ENCODE peak calls at places on chromosomes 1 and 21, in six cellular contexts. Z is AG04450, Y is spleen, G is Peyer's patch, K is heart right ventricle, R is lower leg skin. W is an unnamed sample.

GRCh38 chr1:107378602-107379265 is 237.9 kb downstream of the NTNG1 start:
- DNase-seq in Z (no peak), G (no peak), K (no peak), Y (no peak), R (no peak), W (no peak)

GRCh38 chr1:47399841-47400144 is 16.3 kb upstream of the FOXE3 start:
- DNase-seq in K (no peak), G (no peak), R (no peak), Y (no peak), Z (no peak), W (no peak)

GRCh38 chr1:89986020-89986419 is 8.9 kb upstream of the ZNF326 start:
- DNase-seq in Y (no peak), R (no peak), K (no peak), Z (no peak), G (no peak), W (no peak)

GRCh38 chr1:66265796-66266195 is 268.2 kb upstream of the SGIP1 start:
- DNase-seq in G (no peak), Z (no peak), R (no peak), Y (no peak), K (no peak), W (no peak)

GRCh38 chr1:14261395-14261794 is 337.1 kb upstream of the KAZN start:
- DNase-seq in Y (no peak), G (no peak), Z (no peak), R (no peak), K (no peak), W (no peak)

GRCh38 chr1:17856496-17857108 is 101.5 kb downstream of the ACTL8 start:
- DNase-seq in R (no peak), Z (no peak), G (no peak), Y (no peak), K (no peak), W (no peak)

GRCh38 chr1:71343686-71344416 is 263.0 kb upstream of the ZRANB2 start:
- DNase-seq in K (no peak), R (no peak), G (no peak), Y (no peak), Z (no peak), W (no peak)

GRCh38 chr1:197197430-197197997 is 51.0 kb upstream of the ASPM start:
- DNase-seq in G (no peak), Z (no peak), R (no peak), Y (no peak), K (no peak), W (no peak)

GRCh38 chr1:32349211-32349708 is 13.0 kb downstream of the FAM229A start:
- DNase-seq in R (no peak), K (peak), Z (peak), G (no peak), Y (peak), W (no peak)

GRCh38 chr1:112335351-112335750 is 60.7 kb upstream of the CTTNBP2NL start:
- DNase-seq in R (no peak), K (no peak), Y (no peak), Z (no peak), G (no peak), W (no peak)

GRCh38 chr1:17607644-17608581 is 68.4 kb downstream of the ARHGEF10L start:
- DNase-seq in Z (no peak), R (no peak), G (no peak), K (no peak), Y (no peak), W (no peak)

GRCh38 chr1:115160728-115161127 is 71.4 kb upstream of the TSPAN2 start:
- DNase-seq in G (no peak), Z (no peak), Y (no peak), K (no peak), R (no peak), W (no peak)

GRCh38 chr1:111366256-111366655 is 61.3 kb downstream of the OVGP1 start:
- DNase-seq in Z (no peak), Y (no peak), G (no peak), K (no peak), R (no peak), W (no peak)

GRCh38 chr1:24805534-24806301 is 60.5 kb downstream of the CLIC4 start:
- DNase-seq in K (peak), Z (peak), G (no peak), Y (no peak), R (peak), W (peak)

GRCh38 chr1:10668241-10668761 is 128.1 kb downstream of the CASZ1 start:
- DNase-seq in G (no peak), Y (no peak), Z (no peak), R (no peak), K (no peak), W (no peak)

GRCh38 chr1:31952825-31953220 is 14.7 kb upstream of the PTP4A2 start:
- DNase-seq in G (no peak), Z (no peak), K (no peak), R (no peak), Y (no peak), W (no peak)

GRCh38 chr1:230701895-230702768 is 11.8 kb downstream of the AGT start:
- DNase-seq in G (no peak), Z (no peak), R (no peak), Y (no peak), K (no peak), W (no peak)

GRCh38 chr1:38052750-38053415 is 6.3 kb upstream of the POU3F1 start:
- DNase-seq in R (no peak), Y (no peak), G (peak), K (no peak), Z (no peak), W (no peak)

GRCh38 chr1:234871710-234872262 is 256.9 kb downstream of the TOMM20 start:
- DNase-seq in R (no peak), G (no peak), K (no peak), Z (no peak), Y (no peak), W (no peak)

GRCh38 chr1:87869563-87869962 is 540.9 kb downstream of the LMO4 start:
- DNase-seq in G (no peak), R (no peak), Z (no peak), K (no peak), Y (no peak), W (peak)

DNA sequence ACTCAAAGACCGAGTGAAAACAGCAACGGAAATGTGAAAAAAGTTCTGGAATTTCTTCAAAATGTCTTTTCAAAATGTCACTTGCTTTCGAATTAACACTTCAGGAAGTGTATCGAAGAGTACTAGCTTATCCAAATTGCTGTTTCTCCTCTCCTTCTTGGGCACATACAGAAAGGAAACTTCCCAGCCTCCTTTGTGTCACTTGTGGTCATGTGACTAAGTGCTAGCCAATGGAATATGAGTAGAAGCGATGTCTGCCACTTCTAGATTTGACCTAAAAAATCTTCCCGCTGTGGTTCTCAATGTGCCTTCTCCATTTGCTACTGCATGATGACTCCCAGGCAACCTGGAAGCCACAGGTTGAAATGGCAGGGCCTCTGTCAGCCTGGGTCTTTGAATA is 90.0 kb downstream of the TSEN15 start:
- DNase-seq in K (no peak), Z (no peak), G (no peak), Y (no peak), R (no peak), W (no peak)
- TF ChIP-seq CTCF in K (no peak), Z (no peak), G (no peak), Y (no peak), R (no peak), W (no peak)

DNA sequence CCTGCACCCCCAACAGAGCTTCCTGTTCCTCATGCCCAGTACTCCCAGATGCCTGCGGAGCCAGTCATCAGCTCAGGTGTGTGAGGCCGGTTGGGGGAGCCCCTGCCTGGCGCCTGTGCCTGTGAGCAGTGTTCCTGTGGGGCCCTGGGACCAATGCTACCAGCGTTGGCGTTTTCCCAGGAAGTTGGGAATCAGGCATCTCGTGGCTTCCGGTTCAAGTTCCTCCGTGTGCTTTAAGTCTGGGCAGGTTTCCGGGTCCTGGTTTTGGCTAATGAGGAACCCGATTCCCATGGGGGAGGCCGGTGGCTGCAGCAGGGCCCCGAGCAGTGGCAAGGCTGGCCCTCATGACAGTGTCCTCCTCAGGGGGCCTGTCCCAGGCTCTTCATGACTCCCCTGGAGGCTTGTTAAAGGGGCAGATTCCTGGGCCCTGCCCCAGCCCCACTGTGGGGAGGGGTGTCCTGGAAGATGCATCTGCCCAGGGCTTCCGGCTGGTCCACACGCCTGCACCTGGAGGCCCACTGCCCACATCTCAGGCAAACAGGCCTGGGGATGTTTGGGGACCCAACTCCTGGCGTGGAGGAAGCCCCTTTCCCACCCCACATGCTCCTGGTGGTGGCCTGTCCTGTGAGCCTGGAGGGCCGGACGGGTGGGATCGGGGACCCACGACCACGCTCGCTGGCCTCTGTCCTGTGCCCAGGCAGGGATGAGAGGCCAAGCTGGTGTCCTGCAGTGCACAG is 26.2 kb downstream of the TP73 start:
- DNase-seq in G (no peak), Z (no peak), R (no peak), K (no peak), Y (no peak), W (no peak)
- H3K4me3 ChIP-seq in G (no peak), Z (no peak), R (no peak), K (no peak), Y (no peak), W (no peak)

DNA sequence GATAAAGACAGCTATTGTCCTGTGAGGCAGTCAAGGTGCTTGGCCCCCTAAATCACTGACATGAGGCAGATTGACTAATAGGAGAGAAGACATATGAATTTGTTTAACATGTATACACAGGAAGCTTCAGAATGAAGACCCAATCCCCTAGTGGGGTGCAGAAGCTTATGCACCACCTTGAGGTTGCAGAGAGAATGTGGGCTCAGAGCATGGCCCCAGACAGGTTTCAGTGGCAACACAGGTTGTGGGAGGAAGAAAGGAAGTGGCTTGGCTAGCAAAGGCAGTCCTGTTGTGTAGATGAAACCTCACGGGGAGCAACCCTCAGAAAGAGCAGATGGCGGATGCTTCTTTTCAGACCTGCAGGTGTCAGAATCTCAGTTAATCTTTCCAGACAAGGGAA is 37.0 kb upstream of the PARP1 start:
- DNase-seq in Y (peak), K (no peak), R (no peak), Z (no peak), G (peak), W (no peak)
- TF ChIP-seq CTCF in Y (peak), K (no peak), R (no peak), Z (no peak), G (peak), W (no peak)

DNA sequence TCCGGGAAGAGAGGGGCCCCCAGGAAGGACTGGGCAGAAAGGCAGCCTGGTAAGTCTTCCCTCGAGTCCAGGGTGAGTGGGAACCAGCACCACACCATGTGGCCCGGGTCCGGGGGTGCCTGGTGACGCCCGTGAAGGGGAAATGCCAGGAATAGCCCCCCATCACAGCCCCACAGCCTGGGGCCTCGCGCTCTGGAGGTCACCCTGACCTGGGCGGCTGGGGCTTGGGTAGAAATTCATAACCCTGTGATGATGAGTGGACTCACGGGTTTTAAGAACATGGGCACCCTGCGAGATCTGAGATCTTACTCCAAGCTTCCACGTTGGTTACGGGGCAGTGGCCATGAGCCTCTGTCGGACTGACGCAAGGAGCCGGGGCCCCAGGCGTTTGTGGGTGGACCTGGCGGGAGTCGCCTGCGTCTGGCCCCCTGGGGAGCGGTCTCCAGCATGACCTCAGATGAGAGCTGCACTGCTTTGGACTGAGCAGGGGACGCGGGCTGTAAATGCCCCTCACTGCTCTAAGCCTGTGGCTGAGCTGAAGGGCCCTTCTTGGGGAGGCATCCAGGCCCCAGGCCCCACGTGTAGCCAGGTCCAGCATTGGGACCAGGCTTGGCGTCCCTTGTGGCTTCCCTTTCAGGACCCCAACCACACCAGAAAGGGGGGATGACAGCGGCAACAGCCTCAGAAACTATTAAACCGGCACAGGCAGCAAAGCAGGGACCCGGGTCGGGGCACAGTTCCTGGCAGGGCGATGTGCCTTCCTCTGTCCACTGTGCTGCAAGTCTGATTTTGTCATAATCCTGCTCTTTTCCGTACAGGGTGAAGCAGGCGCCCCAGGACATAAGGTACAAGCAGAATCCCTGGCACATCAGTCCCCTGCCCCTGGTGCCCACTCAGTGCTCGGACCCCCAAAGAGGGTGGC is 60.0 kb downstream of the SLC19A1 start:
- DNase-seq in Y (no peak), Z (no peak), G (no peak), K (no peak), R (no peak), W (no peak)
- H3K4me3 ChIP-seq in Y (no peak), Z (no peak), G (peak), K (no peak), R (no peak), W (no peak)

GRCh38 chr1:99173900-99174299 is 90.4 kb upstream of the PLPPR4 start:
- DNase-seq in K (no peak), Y (no peak), R (no peak), G (no peak), Z (no peak), W (no peak)

GRCh38 chr1:99170516-99170915 is 93.8 kb upstream of the PLPPR4 start:
- DNase-seq in Z (no peak), G (no peak), Y (no peak), R (no peak), K (no peak), W (peak)

GRCh38 chr1:99176753-99177152 is 87.5 kb upstream of the PLPPR4 start:
- DNase-seq in Y (no peak), R (no peak), Z (no peak), G (no peak), K (no peak), W (no peak)

GRCh38 chr1:99173282-99173681 is 91.0 kb upstream of the PLPPR4 start:
- DNase-seq in G (no peak), Z (no peak), R (no peak), Y (no peak), K (no peak), W (peak)

DNA sequence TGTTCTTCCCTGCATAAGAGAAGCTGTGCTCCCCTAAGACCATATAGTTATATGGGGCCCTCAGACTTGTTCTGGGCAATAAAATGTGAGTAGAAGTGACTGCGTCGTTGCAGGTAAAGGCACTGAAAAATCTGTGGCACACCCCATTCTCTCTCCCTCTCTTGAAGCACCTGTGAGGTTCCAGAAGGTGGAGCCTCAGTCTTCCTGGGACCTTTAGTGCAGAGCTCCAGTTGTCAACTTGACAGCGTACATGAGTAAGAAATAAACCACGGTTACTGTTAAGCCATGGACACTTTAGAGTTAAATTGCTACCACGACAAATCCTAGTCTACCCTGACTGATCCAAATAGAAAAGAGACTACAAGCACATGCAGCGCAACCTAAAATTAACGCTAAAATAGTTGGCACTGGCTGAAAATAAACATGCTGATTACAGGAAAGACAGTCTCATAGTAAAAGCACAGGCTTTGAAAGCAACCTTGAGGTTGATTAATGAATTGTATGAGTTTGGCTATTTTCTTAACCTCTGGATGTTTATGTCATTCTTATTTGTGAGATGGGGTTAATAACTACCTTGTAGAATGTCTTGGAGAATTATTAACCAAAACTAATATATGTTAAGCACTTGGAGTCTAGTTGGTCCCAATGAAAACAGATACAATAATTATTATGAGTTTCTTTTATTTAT is 93.0 kb upstream of the PLPPR4 start:
- DNase-seq in Z (no peak), K (no peak), G (no peak), R (no peak), Y (no peak), W (no peak)
- TF ChIP-seq CTCF in Z (no peak), K (no peak), G (peak), R (no peak), Y (no peak), W (no peak)

GRCh38 chr21:35529141-35529863 is 480.2 kb upstream of the RUNX1 start:
- DNase-seq in G (no peak), R (no peak), Y (no peak), Z (peak), K (no peak), W (no peak)
- H3K4me3 ChIP-seq in G (peak), R (no peak), Y (peak), Z (peak), K (peak), W (no peak)

GRCh38 chr1:151947140-151947539 is 37.8 kb upstream of the THEM4 start:
- DNase-seq in G (no peak), Z (no peak), R (no peak), K (no peak), Y (no peak), W (no peak)

GRCh38 chr1:151944859-151945575 is 35.7 kb upstream of the THEM4 start:
- DNase-seq in K (no peak), G (no peak), Z (no peak), R (no peak), Y (no peak), W (no peak)

GRCh38 chr1:151946366-151946764 is 37.1 kb upstream of the THEM4 start:
- DNase-seq in K (no peak), Y (no peak), Z (no peak), G (no peak), R (no peak), W (no peak)

GRCh38 chr1:151944110-151944858 is 35.0 kb upstream of the THEM4 start:
- DNase-seq in Z (no peak), Y (no peak), R (no peak), G (no peak), K (peak), W (no peak)

GRCh38 chr1:151945725-151946365 is 36.5 kb upstream of the THEM4 start:
- DNase-seq in Y (no peak), Z (peak), R (peak), G (peak), K (peak), W (peak)
- TF ChIP-seq CTCF in Y (no peak), Z (no peak), R (no peak), G (no peak), K (no peak), W (no peak)